ENCODE peak calls at places on chromosomes 5 and 9, in five cellular contexts. J, D, N, P and E are unnamed samples.

GRCh38 chr9:125755340-125755739 is 8.2 kb downstream of the PBX3 start:
- DNase-seq in J (no peak), D (no peak), N (no peak), P (peak), E (peak)

GRCh38 chr5:35752012-35752411 is 104.7 kb upstream of the IL7R start:
- DNase-seq in J (no peak), D (no peak), N (no peak), P (no peak), E (no peak)

GRCh38 chr5:5886812-5887486 is 464.5 kb downstream of the ICE1 start:
- DNase-seq in J (peak), D (no peak), N (no peak), P (no peak), E (no peak)

GRCh38 chr5:142937265-142937877 is 167.2 kb downstream of the ARHGAP26 start:
- DNase-seq in J (no peak), D (no peak), N (no peak), P (no peak), E (peak)

GRCh38 chr9:38443181-38443580 is 18.9 kb upstream of the IGFBPL1 start:
- DNase-seq in J (peak), D (no peak), N (no peak), P (no peak), E (no peak)

GRCh38 chr9:20356392-20357206 is 265.7 kb downstream of the MLLT3 start:
- DNase-seq in J (peak), D (peak), N (peak), P (peak), E (peak)

GRCh38 chr5:116144103-116144502 is 59.3 kb downstream of the COMMD10 start:
- DNase-seq in J (peak), D (peak), N (no peak), P (peak), E (no peak)

GRCh38 chr5:116883875-116884274 is 309.3 kb upstream of the SEMA6A start:
- DNase-seq in J (no peak), D (no peak), N (no peak), P (no peak), E (no peak)

GRCh38 chr9:22452415-22453010 is 5.9 kb downstream of the DMRTA1 start:
- DNase-seq in J (no peak), D (peak), N (no peak), P (peak), E (peak)